ENCODE peak calls at places on chromosomes 16 and 17, in eight cellular contexts. Q is effector CD8-positive, alpha-beta T cell; W is fibroblast of the conjunctiva; T is caudate nucleus; C is stimulated activated CD4-positive, alpha-beta T cell treated with anti-CD3 and anti-CD28 coated beads, Interleukin-15, amount 100 ng/mL, for 1 hour; G is left ventricle myocardium inferior; S is NCI-H2081 treated with DMSO at 0.1 percent for 48 hours; V is aorta. N is an unnamed sample.

GRCh38 chr16:3152022-3152272 is 17.1 kb downstream of the ZNF213 start:
- DNase-seq in V (peak; percentile 69), G (no peak), W (no peak), Q (no peak), T (no peak), C (no peak), S (no peak), N (peak; percentile 45)

GRCh38 chr16:11824362-11824761 is 27.0 kb downstream of the RSL1D1 start:
- DNase-seq in G (peak; percentile 38), Q (no peak), T (no peak), V (no peak), S (no peak), C (no peak), W (no peak), N (peak; percentile 69)

GRCh38 chr17:62617894-62618472 is 9.5 kb upstream of the MRC2 start:
- DNase-seq in Q (no peak), T (no peak), S (no peak), W (peak; percentile 57), C (no peak), V (no peak), G (no peak), N (no peak)

GRCh38 chr17:57073626-57074025 is 11.4 kb upstream of the AKAP1 start:
- DNase-seq in T (no peak), W (no peak), C (no peak), V (no peak), Q (no peak), G (no peak), S (no peak), N (no peak)

GRCh38 chr16:77353587-77354263 is 81.1 kb downstream of the ADAMTS18 start:
- DNase-seq in V (no peak), G (no peak), W (no peak), Q (no peak), C (no peak), S (no peak), T (no peak), N (no peak)

GRCh38 chr17:81871387-81872120 is 417 bp upstream of the ARHGDIA start:
- DNase-seq in G (peak; percentile 95), C (peak; percentile 94), W (peak; percentile 77), S (peak; percentile 25), V (peak; percentile 99), Q (peak; percentile 93), T (peak; percentile 68), N (peak; percentile 98)

GRCh38 chr17:38455288-38455915 is 27.1 kb downstream of the ARHGAP23 start:
- DNase-seq in T (no peak), C (no peak), Q (no peak), G (no peak), S (no peak), W (no peak), V (no peak), N (no peak)

GRCh38 chr17:79678091-79678731 is 52.5 kb upstream of the ENPP7 start:
- DNase-seq in Q (no peak), C (no peak), T (no peak), V (no peak), S (no peak), G (no peak), W (no peak), N (peak; percentile 57)

GRCh38 chr17:42017866-42018200 is 594 bp upstream of the DNAJC7 start:
- DNase-seq in G (no peak), S (no peak), Q (peak; percentile 20), V (no peak), T (no peak), W (no peak), C (no peak), N (no peak)

GRCh38 chr16:80718480-80719220 is 85.7 kb downstream of the CDYL2 start:
- DNase-seq in T (no peak), S (no peak), G (no peak), V (no peak), Q (no peak), W (no peak), C (no peak), N (no peak)

GRCh38 chr17:64775701-64776570 is 113.8 kb upstream of the SMURF2 start:
- DNase-seq in C (no peak), G (no peak), V (no peak), S (no peak), W (no peak), T (no peak), Q (no peak), N (no peak)

GRCh38 chr17:18141210-18141803 is 32.8 kb downstream of the MYO15A start:
- DNase-seq in C (no peak), V (no peak), G (no peak), S (no peak), T (no peak), W (peak; percentile 34), Q (no peak), N (no peak)

GRCh38 chr17:45867171-45867570 is 22.5 kb downstream of the SPPL2C start:
- DNase-seq in W (no peak), V (no peak), G (no peak), Q (no peak), S (no peak), C (no peak), T (peak; percentile 24), N (no peak)

GRCh38 chr16:65070831-65071230 is 51.0 kb downstream of the CDH11 start:
- DNase-seq in V (peak; percentile 81), Q (no peak), T (peak; percentile 74), C (no peak), S (no peak), G (peak; percentile 58), W (peak; percentile 89), N (no peak)

GRCh38 chr17:36705651-36706436 is 104.5 kb downstream of the MRM1 start:
- DNase-seq in V (no peak), T (no peak), C (no peak), W (no peak), Q (peak; percentile 6), S (no peak), G (no peak), N (no peak)

GRCh38 chr17:45293413-45294211 is 23.2 kb downstream of the MAP3K14 start:
- DNase-seq in S (no peak), T (peak; percentile 50), C (no peak), G (peak; percentile 80), V (peak; percentile 92), Q (no peak), W (peak; percentile 87), N (peak; percentile 92)

GRCh38 chr17:83196973-83197880 is 117.8 kb downstream of the METRNL start:
- DNase-seq in C (no peak), S (no peak), T (no peak), Q (no peak), V (peak; percentile 75), W (peak; percentile 54), G (peak; percentile 11), N (peak; percentile 26)

GRCh38 chr16:11328172-11329079 is 16.8 kb upstream of the RMI2 start:
- DNase-seq in G (peak; percentile 70), S (no peak), W (peak; percentile 83), Q (peak; percentile 9), C (peak; percentile 10), T (no peak), V (no peak), N (no peak)

GRCh38 chr16:89434490-89434889 is 55.9 kb downstream of the ANKRD11 start:
- DNase-seq in G (no peak), S (no peak), C (no peak), T (no peak), W (no peak), V (no peak), Q (no peak), N (no peak)

GRCh38 chr17:36755586-36755985 is 154.2 kb downstream of the MRM1 start:
- DNase-seq in V (no peak), Q (no peak), S (no peak), C (no peak), G (no peak), W (no peak), T (no peak), N (no peak)

GRCh38 chr17:63998050-63998720 is at the start of gene PRR29:
- DNase-seq in S (no peak), C (peak; percentile 51), G (peak; percentile 67), T (no peak), Q (peak; percentile 67), V (peak; percentile 88), W (no peak), N (peak; percentile 91)

GRCh38 chr16:16850274-16850673 is 471.3 kb downstream of the NPIPA7 start:
- DNase-seq in S (no peak), W (no peak), C (no peak), V (no peak), G (no peak), T (no peak), Q (no peak), N (no peak)

GRCh38 chr16:17277981-17278381 is 192.8 kb downstream of the XYLT1 start:
- DNase-seq in G (no peak), T (no peak), S (no peak), V (no peak), Q (no peak), C (no peak), W (no peak), N (no peak)